ENCODE peak calls at places on chromosomes 5 and 9, in four cellular contexts. X, Z, H and N are unnamed samples.

GRCh38 chr5:6713274-6714181 is at the start of gene TENT4A:
- DNase-seq in Z (no peak), X (no peak), H (peak), N (no peak)

GRCh38 chr5:140141241-140141640 is 15.5 kb downstream of the IGIP start:
- DNase-seq in H (no peak), X (no peak), Z (no peak), N (no peak)

GRCh38 chr5:132662925-132663770 is 5.2 kb downstream of the IL13 start:
- DNase-seq in H (peak), Z (peak), X (no peak), N (peak)

GRCh38 chr5:59724482-59725392 is 168.8 kb downstream of the PDE4D start:
- DNase-seq in X (peak), H (peak), Z (no peak), N (peak)

GRCh38 chr9:38114905-38115304 is 45.9 kb upstream of the SHB start:
- DNase-seq in H (no peak), X (no peak), Z (no peak), N (no peak)

GRCh38 chr5:116395178-116395577 is 179.4 kb downstream of the SEMA6A start:
- DNase-seq in X (no peak), Z (no peak), H (no peak), N (no peak)

GRCh38 chr9:128972956-128973355 is 25.5 kb downstream of the NUP188 start:
- DNase-seq in X (no peak), H (no peak), Z (no peak), N (no peak)

GRCh38 chr5:82356808-82357671 is 78.9 kb upstream of the RPS23 start:
- DNase-seq in H (peak), X (no peak), Z (peak), N (peak)

GRCh38 chr5:122458278-122458872 is 146.3 kb downstream of the SNCAIP start:
- DNase-seq in H (peak), X (peak), Z (no peak), N (peak)

GRCh38 chr5:1551913-1552312 is 28.2 kb upstream of the LPCAT1 start:
- DNase-seq in H (peak), X (no peak), Z (no peak), N (no peak)

DNA sequence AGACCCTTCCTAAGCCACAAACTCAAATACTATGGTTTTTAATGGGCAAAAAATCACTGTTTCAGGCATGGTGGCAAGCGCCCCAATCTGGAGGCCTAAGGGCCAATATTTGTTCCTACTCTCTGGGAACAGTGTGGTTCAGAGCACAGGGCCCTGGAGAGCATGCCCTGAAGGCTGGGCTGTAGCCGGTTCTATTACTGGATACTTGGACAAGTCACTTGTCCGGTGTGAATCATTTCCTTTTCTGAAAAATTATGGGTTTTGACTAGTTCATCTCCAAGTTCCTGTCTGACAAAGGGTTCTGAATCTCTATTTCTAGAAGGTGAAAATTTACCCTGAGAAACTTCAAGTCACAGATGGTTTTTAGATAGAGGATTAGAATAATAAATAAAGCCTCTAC is 75.0 kb downstream of the OTULIN start:
- DNase-seq in Z (no peak), H (no peak), X (no peak), N (no peak)
- TF ChIP-seq TCF7 in Z (no peak), H (no peak), X (no peak), N (no peak)

DNA sequence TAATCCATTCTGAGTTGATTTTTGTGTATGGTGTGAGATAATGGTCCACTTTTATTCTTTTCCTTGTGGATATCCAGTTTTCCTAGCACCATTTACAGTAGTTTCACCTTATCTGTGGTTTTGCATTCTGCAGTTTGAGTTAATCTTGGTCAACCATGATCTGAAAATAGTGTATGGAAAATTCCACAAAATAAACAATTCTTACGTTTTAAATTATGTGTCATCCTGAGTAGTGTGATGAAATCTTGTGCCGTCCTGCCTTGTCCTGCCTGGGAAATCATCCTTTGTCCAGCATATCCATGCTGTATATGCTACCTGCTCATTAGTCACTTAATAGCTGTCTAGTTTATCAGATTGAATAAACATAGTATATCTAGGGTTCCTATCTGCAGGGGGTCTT is 42.1 kb downstream of the CDC42SE2 start:
- DNase-seq in X (no peak), H (no peak), Z (no peak), N (no peak)
- TF ChIP-seq TCF7 in X (no peak), H (no peak), Z (no peak), N (no peak)

DNA sequence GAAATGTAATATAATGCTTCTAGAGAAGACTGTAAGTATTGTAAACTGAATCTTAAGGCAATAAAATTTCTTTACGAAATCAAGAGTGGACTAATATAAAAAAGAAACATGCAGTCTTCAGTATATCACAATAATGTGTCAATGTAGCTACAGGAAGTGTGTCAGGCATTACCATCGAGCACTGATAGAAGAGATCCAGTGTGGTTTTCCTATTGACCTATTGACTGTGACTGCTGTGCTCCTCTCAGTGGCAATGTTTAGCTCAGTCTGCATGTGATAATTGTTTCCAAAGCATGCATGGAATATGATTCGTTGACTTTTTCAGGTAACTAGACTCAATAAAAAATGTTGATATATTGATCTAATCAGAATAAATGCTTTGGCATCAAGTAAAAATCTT is 20.3 kb upstream of the PCSK1 start:
- DNase-seq in X (no peak), Z (no peak), H (no peak), N (no peak)
- TF ChIP-seq TCF7 in X (no peak), Z (no peak), H (no peak), N (no peak)

GRCh38 chr5:189976-190365 is 1.3 kb upstream of the LRRC14B start:
- DNase-seq in X (no peak), H (peak), Z (no peak), N (no peak)
- TF ChIP-seq TCF7 in X (no peak), H (no peak), Z (no peak), N (no peak)

GRCh38 chr5:31116466-31117031 is 76.9 kb upstream of the CDH6 start:
- DNase-seq in Z (no peak), X (no peak), H (no peak), N (no peak)
- TF ChIP-seq TCF7 in Z (no peak), X (no peak), H (no peak), N (no peak)

GRCh38 chr5:124764585-124764984 is 18.1 kb upstream of the ZNF608 start:
- DNase-seq in H (no peak), X (no peak), Z (no peak), N (no peak)
- TF ChIP-seq TCF7 in H (no peak), X (no peak), Z (no peak), N (no peak)

GRCh38 chr5:176829320-176829719 is 19.0 kb downstream of the UNC5A start:
- DNase-seq in X (no peak), H (no peak), Z (no peak), N (no peak)
- TF ChIP-seq TCF7 in X (no peak), H (no peak), Z (no peak), N (no peak)

GRCh38 chr9:101429736-101430135 is 5.8 kb downstream of the ALDOB start:
- DNase-seq in Z (no peak), X (no peak), H (no peak), N (no peak)
- TF ChIP-seq TCF7 in Z (no peak), X (no peak), H (no peak), N (no peak)

DNA sequence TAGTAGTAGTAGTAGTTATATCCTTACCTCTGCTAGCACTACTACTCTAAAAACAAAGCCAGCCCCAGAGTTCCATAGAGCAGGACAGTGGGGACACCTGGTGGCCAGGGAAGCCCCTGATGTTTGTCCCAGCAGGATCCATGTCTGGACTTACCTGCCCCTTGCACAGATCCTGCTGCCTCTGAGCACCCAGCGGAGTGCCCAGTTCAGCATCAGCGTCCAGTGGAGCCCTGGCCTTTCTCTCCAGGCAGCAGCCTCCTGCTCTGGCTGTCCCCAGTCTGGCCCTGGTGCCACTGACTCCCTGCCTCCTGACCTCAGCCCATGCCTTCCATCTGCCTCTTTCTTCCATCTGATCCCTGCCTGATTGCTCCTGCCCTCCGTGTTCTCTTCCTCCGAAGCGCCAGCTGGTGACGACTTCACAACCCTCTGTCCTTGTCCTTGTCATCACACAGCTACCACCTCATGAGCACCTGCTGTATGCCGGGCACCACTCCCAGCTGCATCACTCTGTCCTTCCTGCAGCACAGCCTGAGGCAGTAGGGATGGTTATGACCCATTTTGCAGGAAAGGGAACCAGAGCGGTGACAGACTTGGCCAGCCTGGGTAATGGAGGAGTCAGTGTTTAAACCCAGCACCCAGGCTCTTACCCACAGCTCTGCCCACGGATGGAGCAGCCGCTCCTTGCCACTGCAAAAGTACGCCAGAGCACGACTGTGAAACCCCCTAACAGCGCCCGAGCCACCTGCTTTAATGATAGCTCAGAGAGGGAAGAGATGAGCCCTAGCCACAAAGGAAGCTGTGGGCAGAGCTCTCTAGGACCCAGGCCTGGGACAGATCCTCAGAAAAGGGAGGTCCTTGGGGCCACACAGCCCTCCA is 11.5 kb downstream of the SARDH start:
- DNase-seq in Z (no peak), X (peak), H (peak), N (peak)
- TF ChIP-seq TCF7 in Z (no peak), X (no peak), H (no peak), N (no peak)